ENCODE peak calls at places on chromosomes 12 and 14, in eight cellular contexts. C is substantia nigra, H is stomach, R is tibial artery, X is LHCN-M2, U is dermis blood vessel endothelial cell, Y is right atrium auricular region, Z is T-helper 9 cell. O is an unnamed sample.

GRCh38 chr12:23950011-23950774 is 723 bp upstream of the SOX5 start:
- DNase-seq in C (no peak), H (no peak), R (peak; percentile 59), X (no peak), U (peak; percentile 25), Y (peak; percentile 58), Z (no peak), O (no peak)

GRCh38 chr12:52003016-52003550 is 3.7 kb upstream of the TAMALIN start:
- DNase-seq in C (no peak), H (no peak), R (no peak), X (no peak), U (no peak), Y (no peak), Z (no peak), O (no peak)

GRCh38 chr14:59117754-59118153 is 70.7 kb upstream of the DAAM1 start:
- DNase-seq in C (no peak), H (no peak), R (no peak), X (no peak), U (no peak), Y (no peak), Z (no peak), O (no peak)

GRCh38 chr14:89027097-89027740 is 202.8 kb downstream of the TTC8 start:
- DNase-seq in C (peak; percentile 44), H (peak; percentile 61), R (peak; percentile 71), X (peak; percentile 15), U (peak; percentile 56), Y (no peak), Z (peak; percentile 47), O (no peak)

GRCh38 chr14:65904988-65905387 is 492.5 kb downstream of the FUT8 start:
- DNase-seq in C (no peak), H (no peak), R (no peak), X (no peak), U (no peak), Y (no peak), Z (no peak), O (no peak)

GRCh38 chr12:121656122-121656521 is 13.3 kb downstream of the MORN3 start:
- DNase-seq in C (no peak), H (no peak), R (no peak), X (no peak), U (no peak), Y (no peak), Z (no peak), O (no peak)

GRCh38 chr12:27999970-28000369 is 27.4 kb upstream of the PTHLH start:
- DNase-seq in C (no peak), H (no peak), R (no peak), X (no peak), U (no peak), Y (no peak), Z (no peak), O (no peak)

GRCh38 chr12:92070864-92071445 is 74.7 kb downstream of the BTG1 start:
- DNase-seq in C (no peak), H (peak; percentile 51), R (no peak), X (no peak), U (no peak), Y (no peak), Z (no peak), O (no peak)

GRCh38 chr12:50720085-50720484 is 43.8 kb upstream of the ATF1 start:
- DNase-seq in C (no peak), H (no peak), R (no peak), X (no peak), U (no peak), Y (no peak), Z (no peak), O (no peak)

GRCh38 chr12:2813573-2814185 is 1.2 kb downstream of the ITFG2 start:
- DNase-seq in C (no peak), H (no peak), R (no peak), X (peak; percentile 75), U (peak; percentile 80), Y (no peak), Z (peak; percentile 18), O (no peak)

GRCh38 chr14:52355016-52355430 is 40.9 kb downstream of the PTGER2 start:
- DNase-seq in C (no peak), H (no peak), R (no peak), X (peak; percentile 99), U (no peak), Y (no peak), Z (no peak), O (no peak)

GRCh38 chr12:41462312-41462711 is 274.2 kb downstream of the PDZRN4 start:
- DNase-seq in C (no peak), H (no peak), R (no peak), X (no peak), U (no peak), Y (no peak), Z (no peak), O (no peak)

GRCh38 chr12:101667591-101667990 is 29.8 kb upstream of the CHPT1 start:
- DNase-seq in C (no peak), H (no peak), R (no peak), X (no peak), U (no peak), Y (no peak), Z (no peak), O (no peak)

GRCh38 chr12:47207005-47207717 is 127.4 kb upstream of the AMIGO2 start:
- DNase-seq in C (no peak), H (no peak), R (no peak), X (no peak), U (no peak), Y (no peak), Z (no peak), O (no peak)

O was measured in vagina.